ENCODE peak calls at places on chromosomes 6 and 20, in six cellular contexts. D, E, G, R, U and P are unnamed samples.

GRCh38 chr20:1825492-1825891 is 69.7 kb upstream of the SIRPA start:
- DNase-seq in E (no peak), U (no peak), R (no peak), D (no peak), G (peak), P (no peak)

GRCh38 chr6:169371344-169372144 is 117.9 kb upstream of the THBS2 start:
- DNase-seq in E (no peak), R (no peak), G (peak), D (peak), U (peak), P (peak)

GRCh38 chr6:166365221-166365620 is 17.5 kb downstream of the MPC1 start:
- DNase-seq in R (no peak), D (no peak), G (peak), U (no peak), E (no peak), P (no peak)

GRCh38 chr6:119476554-119476953 is 127.0 kb upstream of the MAN1A1 start:
- DNase-seq in E (no peak), G (no peak), R (no peak), U (no peak), D (no peak), P (no peak)

GRCh38 chr6:17268114-17268513 is 13.0 kb upstream of the RBM24 start:
- DNase-seq in U (no peak), E (no peak), R (no peak), G (peak), D (no peak), P (no peak)

GRCh38 chr6:123415844-123416468 is 220.8 kb downstream of the TRDN start:
- DNase-seq in E (peak), G (peak), D (peak), R (peak), U (peak), P (peak)

GRCh38 chr6:147651249-147652063 is 143.0 kb downstream of the SAMD5 start:
- DNase-seq in U (no peak), R (no peak), G (peak), E (peak), D (no peak), P (no peak)

GRCh38 chr6:144346719-144347446 is 61.7 kb downstream of the UTRN start:
- DNase-seq in U (no peak), E (peak), R (no peak), D (no peak), G (peak), P (no peak)

GRCh38 chr20:10277616-10278015 is 59.0 kb downstream of the SNAP25 start:
- DNase-seq in E (no peak), G (no peak), D (no peak), R (no peak), U (no peak), P (no peak)

GRCh38 chr20:50224553-50225255 is 34.1 kb downstream of the CEBPB start:
- DNase-seq in R (no peak), G (peak), E (peak), D (no peak), U (no peak), P (no peak)

GRCh38 chr6:126721581-126722145 is 381.7 kb downstream of the CENPW start:
- DNase-seq in G (peak), R (no peak), U (no peak), D (no peak), E (peak), P (no peak)

GRCh38 chr6:34858681-34859080 is 29.2 kb downstream of the TAF11 start:
- DNase-seq in U (no peak), G (no peak), D (no peak), R (no peak), E (no peak), P (no peak)

GRCh38 chr6:77124604-77125003 is 338.7 kb downstream of the HTR1B start:
- DNase-seq in R (no peak), U (no peak), E (no peak), G (peak), D (no peak), P (no peak)

GRCh38 chr6:99709062-99709461 is 102.4 kb downstream of the PRDM13 start:
- DNase-seq in D (no peak), R (no peak), U (no peak), E (no peak), G (no peak), P (no peak)

GRCh38 chr6:56671651-56672461 is 29.2 kb upstream of the DST start:
- DNase-seq in E (no peak), G (peak), D (peak), U (no peak), R (no peak), P (no peak)

GRCh38 chr20:63086421-63087235 is 79.9 kb upstream of the BHLHE23 start:
- DNase-seq in E (no peak), U (peak), D (no peak), G (no peak), R (no peak), P (no peak)

GRCh38 chr20:34824026-34824860 is 1.2 kb downstream of the NCOA6 start:
- DNase-seq in G (peak), R (peak), U (peak), E (no peak), D (peak), P (peak)

GRCh38 chr20:12984863-12985262 is 23.9 kb upstream of the SPTLC3 start:
- DNase-seq in D (no peak), R (no peak), E (no peak), U (no peak), G (no peak), P (no peak)

GRCh38 chr6:16637635-16638034 is 123.6 kb downstream of the ATXN1 start:
- DNase-seq in R (no peak), E (no peak), U (no peak), G (peak), D (no peak), P (no peak)

GRCh38 chr6:147510949-147511590 is 2.6 kb downstream of the SAMD5 start:
- DNase-seq in G (no peak), E (no peak), U (no peak), R (no peak), D (no peak), P (no peak)

GRCh38 chr6:125262026-125263013 is 39.4 kb downstream of the HDDC2 start:
- DNase-seq in D (no peak), E (peak), U (no peak), R (no peak), G (peak), P (no peak)

GRCh38 chr20:36277546-36277945 is 28.6 kb upstream of the DLGAP4 start:
- DNase-seq in D (no peak), U (peak), R (no peak), E (no peak), G (no peak), P (no peak)

GRCh38 chr6:151141685-151142084 is 98.1 kb upstream of the AKAP12 start:
- DNase-seq in U (no peak), D (no peak), G (peak), E (no peak), R (no peak), P (no peak)

GRCh38 chr20:34246126-34246626 is 5.0 kb downstream of the ASIP start:
- DNase-seq in U (no peak), R (no peak), D (no peak), G (no peak), E (peak), P (no peak)

GRCh38 chr20:40686434-40686882 is 2.6 kb downstream of the MAFB start:
- DNase-seq in R (no peak), G (no peak), D (no peak), U (no peak), E (no peak), P (no peak)

GRCh38 chr6:5998741-5999687 is 7.7 kb downstream of the NRN1 start:
- DNase-seq in D (peak), R (peak), U (peak), E (no peak), G (no peak), P (no peak)

GRCh38 chr6:33298773-33299236 is at the start of gene RGL2:
- DNase-seq in U (no peak), R (no peak), G (no peak), E (no peak), D (peak), P (no peak)

GRCh38 chr6:108587258-108588059 is 26.7 kb downstream of the FOXO3 start:
- DNase-seq in D (no peak), E (no peak), R (no peak), G (peak), U (no peak), P (no peak)

GRCh38 chr6:104325341-104326172 is 534.2 kb downstream of the HACE1 start:
- DNase-seq in G (no peak), U (no peak), R (peak), D (peak), E (no peak), P (peak)

GRCh38 chr6:18122128-18123093 is at the start of gene NHLRC1:
- DNase-seq in D (peak), G (peak), E (peak), U (peak), R (peak), P (peak)

GRCh38 chr6:30150151-30150550 is 10.9 kb downstream of the TRIM10 start:
- DNase-seq in G (no peak), D (no peak), R (no peak), E (no peak), U (no peak), P (no peak)

GRCh38 chr6:2464641-2465040 is 219.2 kb upstream of the GMDS start:
- DNase-seq in D (no peak), G (no peak), E (no peak), U (no peak), R (no peak), P (no peak)

GRCh38 chr6:136920858-136921520 is 1.1 kb upstream of the SLC35D3 start:
- DNase-seq in R (no peak), G (no peak), U (peak), D (peak), E (no peak), P (peak)

GRCh38 chr20:4684837-4685413 is 36.8 kb upstream of the PRND start:
- DNase-seq in R (no peak), U (no peak), D (no peak), G (peak), E (no peak), P (no peak)

GRCh38 chr6:45892696-45893095 is 123.0 kb downstream of the CLIC5 start:
- DNase-seq in D (no peak), G (no peak), E (no peak), R (no peak), U (no peak), P (no peak)

GRCh38 chr20:9838378-9839295 is at the start of gene PAK5:
- DNase-seq in U (peak), E (no peak), D (peak), G (peak), R (peak), P (peak)

GRCh38 chr6:149114167-149114566 is 203.3 kb upstream of the TAB2 start:
- DNase-seq in D (no peak), E (no peak), G (no peak), R (no peak), U (no peak), P (no peak)